ENCODE peak calls at places on chromosomes 1 and 21, in eight cellular contexts. One of them, this sample, is unnamed.

GRCh38 chr1:26275580-26276431 is 4.1 kb upstream of the SH3BGRL3 start:
- DNase-seq in CD8-positive, alpha-beta T cell: peak
- DNase-seq in astrocyte of the cerebellum: peak
- DNase-seq in sigmoid colon: peak
- DNase-seq in Peyer's patch: peak
- DNase-seq in foreskin fibroblast: peak
- DNase-seq in tibial artery: peak
- DNase-seq in brain microvascular endothelial cell: peak
- DNase-seq in this sample: peak

GRCh38 chr1:109229531-109230127 is 15.9 kb downstream of the SARS1 start:
- DNase-seq in CD8-positive, alpha-beta T cell: no peak
- DNase-seq in astrocyte of the cerebellum: no peak
- DNase-seq in sigmoid colon: no peak
- DNase-seq in Peyer's patch: no peak
- DNase-seq in foreskin fibroblast: no peak
- DNase-seq in tibial artery: no peak
- DNase-seq in brain microvascular endothelial cell: no peak
- DNase-seq in this sample: no peak

GRCh38 chr1:45327644-45328515 is 1.2 kb downstream of the HPDL start:
- DNase-seq in CD8-positive, alpha-beta T cell: no peak
- DNase-seq in astrocyte of the cerebellum: no peak
- DNase-seq in sigmoid colon: no peak
- DNase-seq in Peyer's patch: no peak
- DNase-seq in foreskin fibroblast: no peak
- DNase-seq in tibial artery: no peak
- DNase-seq in brain microvascular endothelial cell: no peak
- DNase-seq in this sample: no peak

GRCh38 chr1:228508253-228508652 is 21.1 kb downstream of the RNF187 start:
- DNase-seq in CD8-positive, alpha-beta T cell: peak
- DNase-seq in astrocyte of the cerebellum: no peak
- DNase-seq in sigmoid colon: no peak
- DNase-seq in Peyer's patch: no peak
- DNase-seq in foreskin fibroblast: no peak
- DNase-seq in tibial artery: no peak
- DNase-seq in brain microvascular endothelial cell: no peak
- DNase-seq in this sample: no peak

GRCh38 chr1:212110617-212111016 is 75.1 kb downstream of the DTL start:
- DNase-seq in CD8-positive, alpha-beta T cell: no peak
- DNase-seq in astrocyte of the cerebellum: peak
- DNase-seq in sigmoid colon: no peak
- DNase-seq in Peyer's patch: no peak
- DNase-seq in foreskin fibroblast: no peak
- DNase-seq in tibial artery: no peak
- DNase-seq in brain microvascular endothelial cell: no peak
- DNase-seq in this sample: no peak

GRCh38 chr1:204971700-204972336 is 71.2 kb upstream of the CNTN2 start:
- DNase-seq in CD8-positive, alpha-beta T cell: no peak
- DNase-seq in astrocyte of the cerebellum: no peak
- DNase-seq in sigmoid colon: no peak
- DNase-seq in Peyer's patch: no peak
- DNase-seq in foreskin fibroblast: peak
- DNase-seq in tibial artery: no peak
- DNase-seq in brain microvascular endothelial cell: peak
- DNase-seq in this sample: peak

GRCh38 chr1:111834956-111835355 is 79.3 kb downstream of the DDX20 start:
- DNase-seq in CD8-positive, alpha-beta T cell: no peak
- DNase-seq in astrocyte of the cerebellum: no peak
- DNase-seq in sigmoid colon: no peak
- DNase-seq in Peyer's patch: no peak
- DNase-seq in foreskin fibroblast: no peak
- DNase-seq in tibial artery: no peak
- DNase-seq in brain microvascular endothelial cell: no peak
- DNase-seq in this sample: no peak

GRCh38 chr1:95614197-95614596 is 380.2 kb downstream of the RWDD3 start:
- DNase-seq in CD8-positive, alpha-beta T cell: no peak
- DNase-seq in astrocyte of the cerebellum: no peak
- DNase-seq in sigmoid colon: no peak
- DNase-seq in Peyer's patch: no peak
- DNase-seq in foreskin fibroblast: no peak
- DNase-seq in tibial artery: no peak
- DNase-seq in brain microvascular endothelial cell: no peak
- DNase-seq in this sample: no peak

GRCh38 chr1:221663321-221663720 is 78.6 kb downstream of the DUSP10 start:
- DNase-seq in CD8-positive, alpha-beta T cell: no peak
- DNase-seq in astrocyte of the cerebellum: no peak
- DNase-seq in sigmoid colon: no peak
- DNase-seq in Peyer's patch: no peak
- DNase-seq in foreskin fibroblast: peak
- DNase-seq in tibial artery: no peak
- DNase-seq in brain microvascular endothelial cell: peak
- DNase-seq in this sample: no peak

GRCh38 chr1:59506952-59507351 is 210.1 kb downstream of the FGGY start:
- DNase-seq in CD8-positive, alpha-beta T cell: no peak
- DNase-seq in astrocyte of the cerebellum: no peak
- DNase-seq in sigmoid colon: peak
- DNase-seq in Peyer's patch: peak
- DNase-seq in foreskin fibroblast: peak
- DNase-seq in tibial artery: no peak
- DNase-seq in brain microvascular endothelial cell: no peak
- DNase-seq in this sample: peak

GRCh38 chr1:205849619-205850355 is at the start of gene PM20D1:
- DNase-seq in CD8-positive, alpha-beta T cell: peak
- DNase-seq in astrocyte of the cerebellum: peak
- DNase-seq in sigmoid colon: peak
- DNase-seq in Peyer's patch: peak
- DNase-seq in foreskin fibroblast: peak
- DNase-seq in tibial artery: peak
- DNase-seq in brain microvascular endothelial cell: peak
- DNase-seq in this sample: no peak

GRCh38 chr1:168220470-168220871 is 5.3 kb upstream of the SFT2D2 start:
- DNase-seq in CD8-positive, alpha-beta T cell: no peak
- DNase-seq in astrocyte of the cerebellum: no peak
- DNase-seq in sigmoid colon: no peak
- DNase-seq in Peyer's patch: no peak
- DNase-seq in foreskin fibroblast: no peak
- DNase-seq in tibial artery: no peak
- DNase-seq in brain microvascular endothelial cell: no peak
- DNase-seq in this sample: no peak

DNA sequence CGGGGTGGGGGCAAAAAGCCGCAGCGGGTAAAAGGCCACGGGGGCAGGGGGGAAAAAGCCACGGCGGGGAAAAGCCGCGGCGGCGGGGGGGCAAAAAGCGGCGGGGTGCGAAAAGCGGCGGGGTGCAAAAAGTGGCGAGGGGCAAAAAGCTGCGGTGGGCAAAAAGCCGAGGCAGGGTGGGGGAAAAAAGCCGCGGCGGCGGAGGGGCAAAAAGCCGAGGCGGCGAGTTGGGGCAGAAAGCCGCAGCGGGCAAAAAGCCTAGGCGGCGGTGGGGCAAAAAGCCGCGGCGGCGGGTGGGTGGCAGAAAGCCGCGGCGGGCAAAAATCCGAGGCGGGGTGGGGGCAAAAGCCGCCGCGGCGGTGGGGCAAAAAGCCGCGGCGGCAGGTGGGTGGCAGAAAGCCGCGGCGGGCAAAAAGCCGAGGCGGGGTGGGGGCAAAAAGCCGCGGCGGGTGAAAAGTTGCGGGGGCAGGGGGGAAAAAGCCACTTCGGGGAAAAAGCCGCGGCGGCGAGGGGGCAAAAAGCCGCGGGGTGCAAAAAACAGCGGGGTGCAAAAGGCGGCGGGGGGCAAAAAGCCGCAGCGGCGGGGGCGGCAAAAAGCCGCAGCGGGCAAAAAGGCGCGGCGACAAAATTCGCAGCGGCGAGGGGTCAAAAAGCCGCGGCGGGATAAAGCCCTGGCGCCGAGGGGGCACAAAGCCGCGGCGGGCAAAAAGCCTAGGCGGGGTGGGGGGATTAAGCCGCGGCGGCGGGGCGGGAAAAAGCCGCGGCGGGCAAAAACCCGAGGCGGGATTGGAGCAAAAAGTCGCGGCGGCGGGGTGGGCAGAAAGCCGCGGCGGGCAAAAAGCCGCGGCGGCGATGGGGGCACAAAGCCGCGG is 3901.2 kb downstream of the SRGAP2C start:
- DNase-seq in CD8-positive, alpha-beta T cell: no peak
- DNase-seq in astrocyte of the cerebellum: no peak
- DNase-seq in sigmoid colon: peak
- DNase-seq in Peyer's patch: no peak
- DNase-seq in foreskin fibroblast: no peak
- DNase-seq in tibial artery: no peak
- DNase-seq in brain microvascular endothelial cell: no peak
- DNase-seq in this sample: no peak
- TF ChIP-seq CTCF in CD8-positive, alpha-beta T cell: no peak
- TF ChIP-seq CTCF in astrocyte of the cerebellum: no peak
- TF ChIP-seq CTCF in sigmoid colon: no peak
- TF ChIP-seq CTCF in Peyer's patch: no peak
- TF ChIP-seq CTCF in foreskin fibroblast: no peak
- TF ChIP-seq CTCF in tibial artery: no peak
- TF ChIP-seq CTCF in brain microvascular endothelial cell: no peak
- TF ChIP-seq CTCF in this sample: no peak

DNA sequence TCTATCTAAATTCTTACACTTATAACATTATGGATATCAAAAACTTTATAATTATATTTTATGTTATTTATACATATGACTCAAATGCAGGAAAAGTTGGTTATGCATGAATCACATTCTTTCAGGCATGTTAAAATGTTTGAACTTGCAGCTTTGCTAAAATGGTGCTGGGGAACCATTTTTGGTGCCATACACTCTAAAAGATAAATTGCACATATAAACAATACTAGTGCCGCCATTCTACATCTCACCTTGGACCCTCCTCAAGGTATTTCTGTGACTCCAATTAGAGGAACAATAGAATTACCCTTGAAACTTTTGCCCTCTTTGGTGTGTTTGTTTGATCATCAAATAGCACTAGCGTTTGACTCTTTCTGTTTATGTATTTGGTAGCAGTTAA is 980 bp downstream of the PRKACB start:
- DNase-seq in CD8-positive, alpha-beta T cell: no peak
- DNase-seq in astrocyte of the cerebellum: no peak
- DNase-seq in sigmoid colon: no peak
- DNase-seq in Peyer's patch: peak
- DNase-seq in foreskin fibroblast: no peak
- DNase-seq in tibial artery: no peak
- DNase-seq in brain microvascular endothelial cell: no peak
- DNase-seq in this sample: no peak
- H3K4me3 ChIP-seq in CD8-positive, alpha-beta T cell: peak
- H3K4me3 ChIP-seq in astrocyte of the cerebellum: no peak
- H3K4me3 ChIP-seq in sigmoid colon: no peak
- H3K4me3 ChIP-seq in Peyer's patch: peak
- H3K4me3 ChIP-seq in foreskin fibroblast: no peak
- H3K4me3 ChIP-seq in tibial artery: no peak
- H3K4me3 ChIP-seq in brain microvascular endothelial cell: no peak
- H3K4me3 ChIP-seq in this sample: no peak

GRCh38 chr1:3349968-3350299 is 104.5 kb upstream of the ARHGEF16 start:
- DNase-seq in CD8-positive, alpha-beta T cell: no peak
- DNase-seq in astrocyte of the cerebellum: no peak
- DNase-seq in sigmoid colon: no peak
- DNase-seq in Peyer's patch: no peak
- DNase-seq in foreskin fibroblast: no peak
- DNase-seq in tibial artery: no peak
- DNase-seq in brain microvascular endothelial cell: no peak
- DNase-seq in this sample: no peak

GRCh38 chr1:3347257-3348020 is 107.0 kb upstream of the ARHGEF16 start:
- DNase-seq in CD8-positive, alpha-beta T cell: no peak
- DNase-seq in astrocyte of the cerebellum: no peak
- DNase-seq in sigmoid colon: no peak
- DNase-seq in Peyer's patch: no peak
- DNase-seq in foreskin fibroblast: no peak
- DNase-seq in tibial artery: peak
- DNase-seq in brain microvascular endothelial cell: no peak
- DNase-seq in this sample: no peak

GRCh38 chr1:3350441-3351261 is 103.8 kb upstream of the ARHGEF16 start:
- DNase-seq in CD8-positive, alpha-beta T cell: no peak
- DNase-seq in astrocyte of the cerebellum: no peak
- DNase-seq in sigmoid colon: peak
- DNase-seq in Peyer's patch: no peak
- DNase-seq in foreskin fibroblast: no peak
- DNase-seq in tibial artery: peak
- DNase-seq in brain microvascular endothelial cell: no peak
- DNase-seq in this sample: no peak

GRCh38 chr1:3348196-3348865 is 106.1 kb upstream of the ARHGEF16 start:
- DNase-seq in CD8-positive, alpha-beta T cell: no peak
- DNase-seq in astrocyte of the cerebellum: no peak
- DNase-seq in sigmoid colon: no peak
- DNase-seq in Peyer's patch: no peak
- DNase-seq in foreskin fibroblast: no peak
- DNase-seq in tibial artery: no peak
- DNase-seq in brain microvascular endothelial cell: no peak
- DNase-seq in this sample: no peak

GRCh38 chr1:3349161-3349967 is 105.1 kb upstream of the ARHGEF16 start:
- DNase-seq in CD8-positive, alpha-beta T cell: no peak
- DNase-seq in astrocyte of the cerebellum: no peak
- DNase-seq in sigmoid colon: no peak
- DNase-seq in Peyer's patch: no peak
- DNase-seq in foreskin fibroblast: no peak
- DNase-seq in tibial artery: no peak
- DNase-seq in brain microvascular endothelial cell: no peak
- DNase-seq in this sample: no peak
- TF ChIP-seq CTCF in CD8-positive, alpha-beta T cell: no peak
- TF ChIP-seq CTCF in astrocyte of the cerebellum: peak
- TF ChIP-seq CTCF in sigmoid colon: no peak
- TF ChIP-seq CTCF in Peyer's patch: no peak
- TF ChIP-seq CTCF in foreskin fibroblast: no peak
- TF ChIP-seq CTCF in tibial artery: peak
- TF ChIP-seq CTCF in brain microvascular endothelial cell: peak
- TF ChIP-seq CTCF in this sample: peak

GRCh38 chr21:26707241-26707640 is 134.2 kb upstream of the CYYR1 start:
- DNase-seq in CD8-positive, alpha-beta T cell: no peak
- DNase-seq in astrocyte of the cerebellum: no peak
- DNase-seq in sigmoid colon: no peak
- DNase-seq in Peyer's patch: no peak
- DNase-seq in foreskin fibroblast: no peak
- DNase-seq in tibial artery: no peak
- DNase-seq in brain microvascular endothelial cell: no peak
- DNase-seq in this sample: no peak

GRCh38 chr21:26710155-26710554 is 135.1 kb downstream of the ADAMTS1 start:
- DNase-seq in CD8-positive, alpha-beta T cell: no peak
- DNase-seq in astrocyte of the cerebellum: no peak
- DNase-seq in sigmoid colon: no peak
- DNase-seq in Peyer's patch: no peak
- DNase-seq in foreskin fibroblast: no peak
- DNase-seq in tibial artery: no peak
- DNase-seq in brain microvascular endothelial cell: no peak
- DNase-seq in this sample: no peak

GRCh38 chr21:26708223-26708800 is 135.2 kb upstream of the CYYR1 start:
- DNase-seq in CD8-positive, alpha-beta T cell: no peak
- DNase-seq in astrocyte of the cerebellum: no peak
- DNase-seq in sigmoid colon: no peak
- DNase-seq in Peyer's patch: no peak
- DNase-seq in foreskin fibroblast: no peak
- DNase-seq in tibial artery: no peak
- DNase-seq in brain microvascular endothelial cell: no peak
- DNase-seq in this sample: no peak

DNA sequence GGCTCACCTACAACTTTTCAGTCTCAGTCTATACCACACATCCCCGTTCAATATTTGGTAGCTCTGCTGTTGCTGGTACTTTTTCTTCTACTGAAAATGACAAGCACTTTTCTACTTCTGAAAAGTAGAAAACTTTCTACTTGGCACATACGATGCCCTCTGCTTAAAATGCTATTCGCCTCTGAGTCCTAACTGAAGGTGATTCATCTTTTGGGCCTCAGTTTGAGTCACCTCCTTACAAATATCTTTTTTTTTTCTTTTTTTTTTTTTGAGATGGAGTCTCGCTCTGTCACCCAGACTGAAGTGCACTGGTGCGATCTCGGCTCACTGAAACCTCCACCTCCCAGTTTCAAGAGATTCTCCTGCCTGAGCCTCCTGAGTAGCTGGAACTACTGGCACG is 136.0 kb upstream of the CYYR1 start:
- DNase-seq in CD8-positive, alpha-beta T cell: no peak
- DNase-seq in astrocyte of the cerebellum: no peak
- DNase-seq in sigmoid colon: no peak
- DNase-seq in Peyer's patch: no peak
- DNase-seq in foreskin fibroblast: peak
- DNase-seq in tibial artery: no peak
- DNase-seq in brain microvascular endothelial cell: no peak
- DNase-seq in this sample: no peak
- H3K4me3 ChIP-seq in CD8-positive, alpha-beta T cell: no peak
- H3K4me3 ChIP-seq in astrocyte of the cerebellum: no peak
- H3K4me3 ChIP-seq in sigmoid colon: no peak
- H3K4me3 ChIP-seq in Peyer's patch: no peak
- H3K4me3 ChIP-seq in foreskin fibroblast: no peak
- H3K4me3 ChIP-seq in tibial artery: no peak
- H3K4me3 ChIP-seq in brain microvascular endothelial cell: no peak
- H3K4me3 ChIP-seq in this sample: no peak

This sample was measured in AG09309.